ENCODE peak calls at places on chromosomes 12 and 14, in seven cellular contexts. O is NCI-H774; I is activated naive CD4-positive, alpha-beta T cell treated with anti-CD3 and anti-CD28 coated beads, Interleukin-2, amount 10 ng/mL, durations not matched to agents 7 days and 5 days; B is RKO; P is cardiac muscle cell; S is colonic mucosa; Y is gastrocnemius medialis. T is an unnamed sample.

GRCh38 chr12:14394317-14395058 is 29.0 kb downstream of the ATF7IP start:
- DNase-seq in O (peak), I (peak), B (peak), P (peak), S (peak), Y (peak), T (peak)

GRCh38 chr14:101462726-101463565 is 98.3 kb upstream of the DIO3 start:
- DNase-seq in O (no peak), I (no peak), B (no peak), P (no peak), S (no peak), Y (no peak), T (no peak)

GRCh38 chr12:89750821-89751227 is 42.2 kb upstream of the ATP2B1 start:
- DNase-seq in O (no peak), I (no peak), B (no peak), P (no peak), S (no peak), Y (no peak), T (no peak)

GRCh38 chr12:116601524-116601923 is 42.3 kb downstream of the MAP1LC3B2 start:
- DNase-seq in O (no peak), I (no peak), B (peak), P (no peak), S (no peak), Y (no peak), T (no peak)

GRCh38 chr14:21913759-21914158 is 240.1 kb upstream of the OR4E1 start:
- DNase-seq in O (peak), I (peak), B (peak), P (peak), S (peak), Y (no peak), T (peak)

GRCh38 chr12:56220611-56221232 is 1.0 kb downstream of the RNF41 start:
- DNase-seq in O (no peak), I (no peak), B (peak), P (no peak), S (no peak), Y (no peak), T (no peak)

GRCh38 chr12:3002636-3003035 is 43.4 kb downstream of the TEAD4 start:
- DNase-seq in O (no peak), I (no peak), B (no peak), P (peak), S (no peak), Y (peak), T (no peak)

GRCh38 chr12:56029666-56030293 is 8.9 kb downstream of the IKZF4 start:
- DNase-seq in O (no peak), I (peak), B (peak), P (peak), S (peak), Y (no peak), T (no peak)

GRCh38 chr12:48681416-48681737 is 661 bp downstream of the KANSL2 start:
- DNase-seq in O (no peak), I (no peak), B (peak), P (no peak), S (no peak), Y (peak), T (no peak)

GRCh38 chr14:55427439-55427838 is 13.0 kb downstream of the TBPL2 start:
- DNase-seq in O (no peak), I (no peak), B (peak), P (no peak), S (no peak), Y (no peak), T (no peak)

GRCh38 chr12:120980800-120981368 is 2.5 kb downstream of the HNF1A start:
- DNase-seq in O (no peak), I (no peak), B (no peak), P (no peak), S (peak), Y (no peak), T (no peak)

GRCh38 chr12:77768558-77768957 is 62.1 kb upstream of the NAV3 start:
- DNase-seq in O (no peak), I (no peak), B (no peak), P (no peak), S (no peak), Y (no peak), T (no peak)

GRCh38 chr12:43113153-43113552 is 438.9 kb downstream of the ADAMTS20 start:
- DNase-seq in O (no peak), I (no peak), B (peak), P (peak), S (no peak), Y (no peak), T (no peak)

GRCh38 chr12:96719671-96720362 is 187.2 kb upstream of the NEDD1 start:
- DNase-seq in O (peak), I (peak), B (peak), P (no peak), S (peak), Y (no peak), T (no peak)

GRCh38 chr14:38302966-38303365 is 47.1 kb upstream of the CLEC14A start:
- DNase-seq in O (no peak), I (no peak), B (no peak), P (no peak), S (no peak), Y (no peak), T (no peak)

GRCh38 chr12:9636807-9637206 is 29.1 kb upstream of the KLRB1 start:
- DNase-seq in O (no peak), I (no peak), B (no peak), P (no peak), S (no peak), Y (no peak), T (no peak)

GRCh38 chr12:115666168-115666567 is 611.3 kb downstream of the MED13L start:
- DNase-seq in O (no peak), I (no peak), B (no peak), P (no peak), S (no peak), Y (no peak), T (no peak)

GRCh38 chr12:3122841-3123678 is 45.9 kb downstream of the TSPAN9 start:
- DNase-seq in O (no peak), I (no peak), B (no peak), P (no peak), S (no peak), Y (peak), T (no peak)

GRCh38 chr12:80441921-80442320 is 2.1 kb upstream of the PTPRQ start:
- DNase-seq in O (no peak), I (no peak), B (no peak), P (no peak), S (no peak), Y (no peak), T (no peak)

GRCh38 chr12:107057071-107057834 is 36.1 kb downstream of the CRY1 start:
- DNase-seq in O (peak), I (no peak), B (peak), P (no peak), S (no peak), Y (no peak), T (no peak)

GRCh38 chr12:107983871-107984480 is 145.1 kb upstream of the WSCD2 start:
- DNase-seq in O (no peak), I (no peak), B (peak), P (no peak), S (no peak), Y (no peak), T (no peak)

GRCh38 chr12:77645966-77646598 is 184.6 kb upstream of the NAV3 start:
- DNase-seq in O (no peak), I (no peak), B (no peak), P (no peak), S (no peak), Y (no peak), T (no peak)

GRCh38 chr14:61642246-61642982 is 52.9 kb upstream of the HIF1A start:
- DNase-seq in O (no peak), I (no peak), B (peak), P (no peak), S (peak), Y (no peak), T (no peak)

GRCh38 chr14:98906123-98906995 is 365.6 kb downstream of the BCL11B start:
- DNase-seq in O (no peak), I (no peak), B (no peak), P (peak), S (peak), Y (peak), T (no peak)

T was measured in T follicular helper cell.